ENCODE peak calls at places on chromosomes 12 and 14, in five cellular contexts. S is naive thymus-derived CD4-positive, alpha-beta T cell; P is right lobe of liver; G is GM23338; M is tibial artery. W is an unnamed sample.

GRCh38 chr14:89618821-89619551 is 202.0 kb upstream of the FOXN3 start:
- DNase-seq in S (peak; percentile 70), P (peak; percentile 82), G (peak; percentile 84), M (peak; percentile 58), W (peak; percentile 95)

GRCh38 chr12:18373176-18373575 is 111.9 kb downstream of the PIK3C2G start:
- DNase-seq in S (no peak), P (no peak), G (no peak), M (no peak), W (no peak)

GRCh38 chr12:34403706-34404376 is 381.5 kb downstream of the ALG10 start:
- DNase-seq in S (no peak), P (peak; percentile 5), G (no peak), M (peak; percentile 2), W (peak; percentile 7)

GRCh38 chr12:45713108-45713507 is 16.4 kb upstream of the ARID2 start:
- DNase-seq in S (no peak), P (no peak), G (no peak), M (no peak), W (no peak)

GRCh38 chr12:26122681-26123481 is 2.0 kb downstream of the BHLHE41 start:
- DNase-seq in S (no peak), P (peak; percentile 45), G (peak; percentile 61), M (peak; percentile 87), W (peak; percentile 61)

GRCh38 chr14:26004342-26004741 is 593.5 kb downstream of the NOVA1 start:
- DNase-seq in S (no peak), P (no peak), G (no peak), M (no peak), W (no peak)

GRCh38 chr14:90760591-90761316 is 55.5 kb downstream of the TTC7B start:
- DNase-seq in S (no peak), P (no peak), G (peak; percentile 84), M (no peak), W (peak; percentile 69)

GRCh38 chr12:116143883-116144266 is 133.6 kb downstream of the MED13L start:
- DNase-seq in S (no peak), P (no peak), G (peak; percentile 41), M (no peak), W (no peak)

DNA sequence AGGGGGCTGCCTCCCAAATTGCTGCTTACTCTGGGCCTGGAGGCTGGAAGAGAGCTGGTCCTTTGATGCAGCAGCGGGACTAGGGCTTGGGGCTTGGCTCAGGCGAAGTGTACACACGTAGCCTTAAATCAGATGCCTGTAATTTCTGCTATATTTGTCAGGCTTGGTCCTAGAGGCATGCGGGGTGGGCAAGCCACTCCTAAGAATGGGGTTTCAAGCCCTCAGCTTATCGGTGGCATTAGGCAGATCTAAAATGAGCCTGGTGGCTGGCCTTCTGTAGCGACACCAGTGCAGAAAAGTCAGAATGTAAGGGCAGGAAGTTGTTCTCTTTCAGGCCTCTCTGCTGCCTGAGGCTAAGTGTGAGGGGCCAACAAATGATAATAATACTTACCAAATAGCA is 927 bp upstream of the SLC8A3 start:
- DNase-seq in S (no peak), P (no peak), G (peak; percentile 24), M (no peak), W (peak; percentile 29)
- H3K27me3 ChIP-seq in S (peaks cover 4% of the 10 kb centered on the region), P (peaks cover 11% of the 10 kb centered on the region), G (peaks cover 58% of the 10 kb centered on the region), M (no peaks in the 10 kb centered on the region), W (peaks cover 42% of the 10 kb centered on the region)

GRCh38 chr12:53988519-53989226 is 3.7 kb downstream of the HOXC10 start:
- DNase-seq in S (no peak), P (no peak), G (no peak), M (no peak), W (no peak)
- H3K27me3 ChIP-seq in S (peaks cover 71% of the 10 kb centered on the region), P (peaks cover 71% of the 10 kb centered on the region), G (peaks cover 98% of the 10 kb centered on the region), M (no peaks in the 10 kb centered on the region), W (peaks cover 98% of the 10 kb centered on the region)

DNA sequence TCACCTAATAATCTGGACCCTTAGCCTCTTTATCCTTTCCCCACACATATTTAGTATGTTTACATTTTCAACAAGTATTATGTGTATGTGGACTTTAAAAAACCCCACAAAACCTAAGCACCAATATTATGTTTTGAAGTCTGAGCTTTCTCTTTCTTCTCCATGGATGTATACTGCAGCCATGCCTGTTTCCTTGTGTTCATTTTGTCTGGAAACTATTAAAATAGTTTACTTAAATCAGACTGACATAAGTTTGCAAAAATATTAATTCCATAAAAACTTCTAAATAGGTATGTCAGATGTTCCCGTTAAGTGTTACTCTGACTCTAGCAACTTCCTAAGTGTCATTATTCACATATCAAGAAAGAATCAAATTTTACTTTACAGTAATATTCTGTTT is 2.9 kb downstream of the HIGD1C start:
- DNase-seq in S (no peak), P (no peak), G (no peak), M (no peak), W (no peak)
- H3K27me3 ChIP-seq in S (no peaks in the 10 kb centered on the region), P (no peaks in the 10 kb centered on the region), G (no peaks in the 10 kb centered on the region), M (no peaks in the 10 kb centered on the region), W (no peaks in the 10 kb centered on the region)

DNA sequence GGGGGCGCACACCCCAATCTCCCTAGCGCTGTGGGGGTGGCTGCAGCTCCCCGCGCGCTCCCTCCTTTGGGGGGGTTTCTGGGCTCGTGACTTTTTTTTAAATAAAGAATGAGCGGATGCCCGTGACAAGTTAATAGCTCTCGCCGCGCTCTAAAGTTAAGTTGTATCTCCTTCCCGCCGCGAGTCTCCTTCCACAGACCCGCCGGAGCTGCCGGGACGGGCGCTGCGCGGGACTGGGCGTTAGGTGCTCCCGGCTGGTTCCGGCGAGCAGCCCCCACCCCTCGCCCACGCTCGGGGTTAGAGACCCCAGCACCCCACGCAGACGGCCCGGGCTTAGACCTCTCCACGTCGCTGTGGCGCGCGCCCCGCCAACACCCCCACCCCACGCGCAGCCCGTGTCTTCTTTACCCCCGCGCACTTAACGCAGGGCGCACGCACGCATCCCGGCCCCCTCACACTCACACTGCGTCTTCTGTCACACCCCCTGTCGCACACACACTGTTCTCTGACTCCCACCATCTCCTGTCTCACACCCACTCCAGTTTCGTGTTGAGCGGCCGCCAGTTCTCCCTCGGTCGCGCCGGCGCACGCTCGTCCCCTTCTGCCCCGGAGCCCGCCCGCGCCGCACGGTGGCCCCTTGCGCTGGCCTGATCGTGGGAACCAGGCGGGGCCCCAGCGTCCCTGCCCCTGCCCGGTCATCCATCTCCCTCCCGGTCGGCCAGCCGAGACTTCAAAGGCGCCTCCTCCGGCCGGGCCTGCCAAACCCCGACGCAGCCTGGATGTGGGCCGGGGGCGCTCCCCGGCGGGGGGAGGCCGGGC is 82.4 kb upstream of the HMGA2 start:
- DNase-seq in S (peak; percentile 2), P (peak; percentile 18), G (peak; percentile 79), M (no peak), W (peak; percentile 95)
- H3K27me3 ChIP-seq in S (no peaks in the 10 kb centered on the region), P (no peaks in the 10 kb centered on the region), G (peaks cover 10% of the 10 kb centered on the region), M (no peaks in the 10 kb centered on the region), W (peaks cover 2% of the 10 kb centered on the region)

GRCh38 chr12:11732760-11733159 is 83.3 kb downstream of the ETV6 start:
- DNase-seq in S (no peak), P (no peak), G (no peak), M (no peak), W (no peak)

GRCh38 chr12:11730299-11731041 is 81.0 kb downstream of the ETV6 start:
- DNase-seq in S (no peak), P (no peak), G (peak; percentile 41), M (no peak), W (no peak)

GRCh38 chr12:11731042-11731357 is 81.5 kb downstream of the ETV6 start:
- DNase-seq in S (no peak), P (no peak), G (no peak), M (no peak), W (no peak)

GRCh38 chr12:11732023-11732422 is 82.5 kb downstream of the ETV6 start:
- DNase-seq in S (no peak), P (no peak), G (no peak), M (no peak), W (no peak)

DNA sequence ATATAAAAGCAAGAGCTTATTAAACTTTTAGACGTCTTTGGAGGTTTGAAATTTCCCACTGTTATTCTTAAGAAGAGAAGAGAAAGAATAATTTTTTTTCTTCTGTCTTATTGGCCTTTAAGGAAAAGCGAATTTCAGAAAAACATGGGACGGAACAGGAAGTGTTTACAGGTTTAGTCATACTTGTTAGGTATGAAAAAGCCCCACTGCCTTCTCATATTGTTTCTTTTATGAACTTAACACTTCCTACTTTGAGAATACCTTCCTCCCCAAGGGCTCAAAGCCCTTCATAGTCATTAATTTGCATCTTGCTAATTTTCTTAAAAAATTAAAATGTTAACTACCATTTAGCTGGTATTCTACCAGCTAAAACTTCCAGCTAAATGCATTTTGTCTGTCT is 82.0 kb downstream of the ETV6 start:
- DNase-seq in S (no peak), P (no peak), G (no peak), M (no peak), W (no peak)
- H3K27me3 ChIP-seq in S (no peaks in the 10 kb centered on the region), P (no peaks in the 10 kb centered on the region), G (no peaks in the 10 kb centered on the region), M (no peaks in the 10 kb centered on the region), W (no peaks in the 10 kb centered on the region)

DNA sequence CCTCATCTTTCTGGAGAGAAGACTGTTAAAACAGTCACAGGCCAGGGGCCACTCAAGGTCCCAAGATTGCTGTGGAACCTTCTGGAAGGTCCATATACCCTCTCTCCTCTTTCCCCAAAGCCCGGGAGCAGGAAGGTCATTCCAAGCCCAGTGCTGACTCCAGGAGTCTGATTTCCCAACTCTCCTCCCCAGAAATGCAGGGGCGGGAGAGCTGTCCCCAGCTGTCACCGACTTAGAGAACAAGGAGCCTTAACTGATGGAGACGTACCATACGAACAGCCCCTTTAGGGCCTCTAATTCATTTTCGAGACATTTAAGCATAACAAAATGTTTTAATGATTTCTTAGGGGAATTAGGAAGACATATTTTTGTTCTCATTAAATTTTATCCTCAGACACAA is 99.2 kb downstream of the PHETA1 start:
- DNase-seq in S (no peak), P (no peak), G (no peak), M (no peak), W (no peak)
- H3K27me3 ChIP-seq in S (no peaks in the 10 kb centered on the region), P (no peaks in the 10 kb centered on the region), G (no peaks in the 10 kb centered on the region), M (no peaks in the 10 kb centered on the region), W (no peaks in the 10 kb centered on the region)

GRCh38 chr14:30759172-30760125 is 114.9 kb upstream of the COCH start:
- DNase-seq in S (no peak), P (no peak), G (no peak), M (no peak), W (no peak)
- H3K27me3 ChIP-seq in S (no peaks in the 10 kb centered on the region), P (no peaks in the 10 kb centered on the region), G (no peaks in the 10 kb centered on the region), M (no peaks in the 10 kb centered on the region), W (no peaks in the 10 kb centered on the region)

GRCh38 chr12:83322816-83323215 is 636.1 kb downstream of the TMTC2 start:
- DNase-seq in S (no peak), P (no peak), G (no peak), M (no peak), W (no peak)
- H3K27me3 ChIP-seq in S (no peaks in the 10 kb centered on the region), P (no peaks in the 10 kb centered on the region), G (no peaks in the 10 kb centered on the region), M (no peaks in the 10 kb centered on the region), W (no peaks in the 10 kb centered on the region)

DNA sequence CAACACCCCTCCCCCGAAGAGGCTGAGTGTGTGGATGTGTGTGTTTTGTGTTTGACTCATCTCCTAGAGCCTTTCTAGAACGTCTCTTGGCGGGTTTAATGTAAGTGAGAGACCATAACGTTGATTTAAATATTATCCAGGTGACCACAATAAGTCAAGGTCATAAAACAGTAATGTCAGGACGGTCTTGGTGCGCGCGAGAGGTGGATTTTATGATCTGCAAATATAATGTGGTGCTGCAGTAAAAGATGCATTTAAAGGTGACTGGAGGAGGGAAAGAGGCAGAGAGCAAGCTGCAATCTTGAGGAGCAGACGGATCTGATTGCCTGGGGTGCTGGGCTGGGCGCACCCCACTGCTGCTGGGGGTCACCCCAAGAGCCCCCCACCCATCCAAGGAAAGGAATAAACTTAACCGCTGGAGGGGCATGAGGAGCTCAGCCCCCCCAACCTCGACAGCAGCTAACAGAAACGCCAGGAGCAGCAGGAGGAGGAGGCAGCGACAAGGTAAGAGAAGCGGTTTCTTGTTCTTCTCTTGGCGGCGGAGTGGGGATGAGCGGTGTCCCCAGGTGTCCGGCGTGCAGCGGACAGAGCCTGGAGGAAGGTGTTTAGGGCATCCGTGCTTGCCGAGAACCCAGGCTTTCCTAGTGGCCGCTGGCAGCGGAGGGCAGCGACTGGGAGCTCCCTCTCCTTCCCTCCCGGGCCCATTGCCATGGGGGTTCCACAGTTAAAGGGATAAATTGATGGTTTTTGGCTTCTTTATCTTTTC is 5.5 kb downstream of the HOXC10 start:
- DNase-seq in S (no peak), P (no peak), G (peak; percentile 54), M (no peak), W (no peak)
- H3K27me3 ChIP-seq in S (peaks cover 65% of the 10 kb centered on the region), P (peaks cover 72% of the 10 kb centered on the region), G (peaks cover 100% of the 10 kb centered on the region), M (no peaks in the 10 kb centered on the region), W (peaks cover 100% of the 10 kb centered on the region)

W was measured in H7.